ENCODE peak calls at places on chromosomes 2 and 18, in five cellular contexts. H is HepG2, K is GM12891, U is K562, Z is H1. T is an unnamed sample.

GRCh38 chr2:22359020-22359672 is 1025.8 kb upstream of the KLHL29 start:
- DNase-seq in H (no peak), K (no peak), U (no peak), Z (no peak), T (no peak)

GRCh38 chr2:175930504-175930903 is 71.6 kb downstream of the LNPK start:
- DNase-seq in Z (no peak), H (no peak), U (no peak), K (no peak), T (no peak)

GRCh38 chr2:9654429-9655100 is 23.8 kb upstream of the YWHAQ start:
- DNase-seq in H (no peak), K (no peak), Z (no peak), U (no peak), T (no peak)

GRCh38 chr2:63589148-63589972 is 597 bp downstream of the MDH1 start:
- DNase-seq in K (no peak), U (peak), Z (no peak), H (peak), T (no peak)

GRCh38 chr18:77851798-77852197 is 602.1 kb downstream of the GALR1 start:
- DNase-seq in H (no peak), Z (no peak), K (no peak), U (no peak), T (no peak)

GRCh38 chr18:62318613-62319012 is 6.5 kb upstream of the TNFRSF11A start:
- DNase-seq in Z (no peak), U (no peak), H (no peak), K (no peak), T (no peak)

GRCh38 chr2:179550214-179550613 is 285.6 kb upstream of the SESTD1 start:
- DNase-seq in H (peak), K (no peak), Z (no peak), U (no peak), T (no peak)

GRCh38 chr2:218806346-218806978 is 24.5 kb downstream of the CYP27A1 start:
- DNase-seq in K (no peak), H (peak), U (no peak), Z (no peak), T (no peak)

GRCh38 chr2:231933916-231934401 is 7.8 kb upstream of the NPPC start:
- DNase-seq in U (no peak), K (no peak), H (no peak), Z (peak), T (no peak)

GRCh38 chr2:90069290-90069894 is 1377.9 kb downstream of the RPIA start:
- DNase-seq in K (peak), H (peak), Z (peak), U (peak), T (peak)

GRCh38 chr2:72153924-72154323 is 6.3 kb upstream of the CYP26B1 start:
- DNase-seq in U (no peak), K (no peak), Z (no peak), H (no peak), T (no peak)

GRCh38 chr2:44163782-44164181 is 4.9 kb upstream of the PPM1B start:
- DNase-seq in Z (no peak), H (no peak), K (no peak), U (no peak), T (no peak)

GRCh38 chr2:166091439-166091838 is 36.4 kb downstream of the SCN1A start:
- DNase-seq in K (no peak), H (no peak), U (peak), Z (no peak), T (no peak)

GRCh38 chr18:12606592-12607315 is 51.2 kb downstream of the SPIRE1 start:
- DNase-seq in H (peak), U (no peak), Z (no peak), K (no peak), T (no peak)

GRCh38 chr2:46548521-46549144 is 69.3 kb downstream of the TMEM247 start:
- DNase-seq in Z (no peak), H (no peak), K (no peak), U (no peak), T (no peak)

GRCh38 chr2:61970807-61971556 is 65.5 kb downstream of the COMMD1 start:
- DNase-seq in K (no peak), Z (no peak), U (no peak), H (no peak), T (no peak)

GRCh38 chr18:76408480-76409067 is 86.5 kb downstream of the ZNF516 start:
- DNase-seq in Z (no peak), K (no peak), H (no peak), U (no peak), T (no peak)

DNA sequence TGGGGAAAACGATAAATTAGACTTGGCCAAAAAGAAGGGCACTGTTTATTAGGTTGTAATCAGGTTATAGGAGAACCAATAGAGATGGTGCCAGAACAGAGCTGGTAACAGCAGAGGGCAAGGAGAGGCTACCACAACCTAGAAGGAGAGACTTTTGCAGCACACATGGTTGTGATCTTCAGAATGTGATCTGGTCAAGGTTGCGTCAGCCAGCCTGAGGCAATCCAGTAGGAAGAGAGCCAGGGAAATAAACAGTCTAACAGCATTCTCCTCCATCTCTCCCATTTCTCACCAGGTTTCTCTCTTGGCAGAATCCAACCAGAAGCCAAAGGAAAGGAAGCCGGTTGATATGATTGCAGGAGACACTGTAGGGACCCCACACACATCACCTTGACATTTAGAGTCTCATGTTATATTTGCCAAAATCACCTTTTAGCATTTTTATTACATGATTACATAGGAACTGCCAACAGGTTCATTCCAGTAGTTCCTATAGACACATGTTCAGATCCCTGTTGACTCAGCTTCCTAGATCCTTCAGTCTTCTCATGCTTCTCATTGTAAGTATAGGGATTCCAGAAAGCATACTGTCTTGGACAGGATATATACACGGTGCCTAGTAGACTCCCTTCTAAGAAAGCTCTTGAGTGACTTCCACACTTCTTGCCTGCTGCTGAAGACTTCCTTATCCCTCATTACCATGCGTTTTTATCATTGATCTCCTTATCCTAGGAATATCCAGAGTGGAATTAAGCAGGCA is 17.6 kb upstream of the SPATS2L start:
- DNase-seq in U (no peak), H (no peak), Z (no peak), K (no peak), T (no peak)
- TF ChIP-seq POLR2AphosphoS5 in U (no peak), H (no peak), Z (no peak), K (no peak), T (no peak)

DNA sequence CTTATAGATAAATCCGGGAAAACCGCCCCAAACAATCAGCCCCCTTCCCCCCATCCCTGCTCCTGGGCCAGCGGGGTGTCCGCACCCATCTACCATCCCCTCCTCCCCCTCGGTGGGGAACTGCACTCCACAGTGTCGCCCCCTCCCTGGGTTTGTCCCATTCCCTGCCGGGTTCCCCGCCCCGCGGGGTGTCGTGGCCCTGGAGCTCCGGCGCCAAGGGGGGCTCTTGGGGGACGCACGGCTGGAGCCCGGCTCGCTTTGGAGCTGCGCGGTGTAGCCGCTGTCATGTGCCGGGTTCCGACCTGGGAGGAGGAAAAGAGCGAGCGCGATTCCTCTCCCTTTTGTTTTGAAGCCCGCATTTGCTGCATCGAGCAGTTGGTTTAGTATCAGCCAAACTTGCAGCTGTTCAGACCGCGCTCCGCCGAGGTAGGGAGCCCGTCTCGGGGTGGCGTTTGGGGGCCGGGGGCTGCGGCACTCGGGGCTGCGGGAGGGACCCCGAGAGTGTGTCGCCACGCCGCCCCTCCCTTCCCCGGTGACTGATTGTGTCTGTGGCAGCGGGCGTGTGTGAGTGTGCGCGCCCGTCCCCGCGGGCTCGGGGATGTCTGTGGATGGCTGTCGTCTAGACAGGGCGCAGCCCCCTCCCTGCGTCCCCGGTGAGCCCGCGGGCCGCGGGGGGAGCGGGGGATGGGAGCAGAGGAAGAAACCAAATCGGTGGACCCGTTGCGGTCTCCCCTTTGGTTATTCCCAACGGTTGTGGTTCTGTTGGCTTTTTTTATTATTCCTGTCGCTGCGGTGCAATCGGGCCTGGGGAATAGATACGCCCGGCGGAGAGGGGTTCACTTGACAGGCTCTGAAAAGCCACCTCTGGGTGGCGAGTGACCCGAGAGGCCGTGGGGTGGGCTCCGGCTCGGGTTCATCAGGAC is 836 bp downstream of the CTIF start:
- DNase-seq in H (no peak), Z (peak), U (peak), K (peak), T (peak)
- TF ChIP-seq POLR2A in H (no peak), Z (no peak), U (no peak), K (no peak), T (no peak)

GRCh38 chr2:27943138-27943537 is 52.6 kb downstream of the BABAM2 start:
- DNase-seq in U (no peak), Z (no peak), K (no peak), H (no peak), T (no peak)
- TF ChIP-seq TAF1 in U (no peak), Z (no peak), K (no peak), H (no peak), T (no peak)

GRCh38 chr2:187553908-187554703 is at the start of gene TFPI:
- DNase-seq in H (peak), U (peak), K (no peak), Z (no peak), T (no peak)
- TF ChIP-seq POLR2AphosphoS5 in H (peak), U (peak), K (no peak), Z (no peak), T (no peak)

GRCh38 chr18:35064291-35064690 is 23.1 kb downstream of the MAPRE2 start:
- DNase-seq in Z (no peak), H (no peak), U (no peak), K (no peak), T (no peak)
- TF ChIP-seq POLR2A in Z (no peak), H (no peak), U (no peak), K (no peak), T (no peak)

DNA sequence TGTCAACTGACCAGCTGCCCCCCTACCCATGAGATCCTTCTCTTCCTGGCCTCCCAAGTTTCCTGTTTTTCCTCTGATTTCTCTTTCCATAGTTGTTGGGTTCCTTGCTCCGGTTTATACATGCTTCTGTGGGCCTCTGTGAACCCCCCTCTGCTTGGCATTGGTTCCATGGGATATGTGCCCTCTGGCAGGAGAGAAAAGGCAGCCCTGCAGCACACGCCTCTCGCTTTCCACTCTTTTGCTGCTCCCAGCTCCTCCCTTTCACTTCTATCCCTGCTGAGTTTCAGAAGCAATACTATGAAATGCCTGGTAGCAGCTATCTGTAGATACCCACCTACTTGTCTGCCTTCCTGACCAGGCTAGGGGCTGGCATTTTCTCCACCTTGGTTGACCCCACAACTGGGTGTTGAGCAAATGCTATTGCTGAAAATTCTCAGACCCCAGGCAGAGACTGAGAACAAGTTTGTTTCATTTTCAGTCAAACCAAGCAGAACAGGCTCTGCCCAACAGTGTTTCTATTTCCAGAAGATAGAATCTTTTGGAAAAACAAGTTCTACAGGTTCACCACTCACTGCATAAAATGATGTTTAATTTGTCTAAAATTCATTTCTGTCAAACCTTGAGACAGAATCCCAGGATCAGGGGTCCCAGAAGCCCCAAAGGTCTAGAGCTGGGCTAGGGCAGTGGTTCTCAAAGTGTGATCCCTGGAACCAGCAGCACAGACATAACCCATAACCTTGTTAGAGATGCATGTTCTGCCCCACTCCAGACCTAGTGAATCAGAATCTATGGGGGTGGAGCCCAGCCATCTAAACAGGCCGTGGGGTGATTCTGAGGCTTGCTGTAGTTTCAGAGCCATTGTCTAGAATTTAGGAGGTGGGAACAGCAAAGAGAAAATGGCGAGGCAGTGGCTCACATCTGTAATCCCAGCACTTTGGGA is 13.4 kb downstream of the CAPG start:
- DNase-seq in K (no peak), Z (no peak), U (no peak), H (no peak), T (no peak)
- TF ChIP-seq TAF1 in K (no peak), Z (no peak), U (no peak), H (no peak), T (no peak)

GRCh38 chr2:233079953-233080835 is 20.1 kb downstream of the INPP5D start:
- DNase-seq in Z (no peak), U (no peak), K (no peak), H (no peak), T (no peak)
- TF ChIP-seq POLR2AphosphoS5 in Z (no peak), U (no peak), K (no peak), H (no peak), T (no peak)